ENCODE peak calls at places on chromosomes 11 and 22, in seven cellular contexts. B is cardiac septum; K is suprapubic skin; L is CD4-positive, alpha-beta T cell; Y is anterior cingulate cortex; O is activated CD4-positive, alpha-beta T cell treated with anti-CD3 and anti-CD28 coated beads for 24 hours; P is activated CD4-positive, CD25-positive, alpha-beta regulatory T cell treated with anti-CD3 and anti-CD28 coated beads, Interleukin-2, amount 50 U/mL, for 16 hours. C is an unnamed sample.
A peak's percentile ranks its signal among the peaks of the same experiment; 100 is the strongest.

GRCh38 chr11:90373971-90374370 is 151.1 kb upstream of the CHORDC1 start:
- DNase-seq in B (no peak), K (no peak), L (no peak), Y (no peak), O (no peak), P (no peak), C (no peak)

GRCh38 chr11:79397252-79397651 is 43.6 kb downstream of the TENM4 start:
- DNase-seq in B (no peak), K (no peak), L (no peak), Y (no peak), O (no peak), P (no peak), C (no peak)

GRCh38 chr11:63698976-63699733 is 17.9 kb downstream of the RTN3 start:
- DNase-seq in B (no peak), K (no peak), L (no peak), Y (no peak), O (no peak), P (no peak), C (no peak)

GRCh38 chr11:28963189-28963588 is 855.0 kb downstream of the METTL15 start:
- DNase-seq in B (no peak), K (no peak), L (no peak), Y (no peak), O (no peak), P (no peak), C (no peak)

GRCh38 chr22:49197500-49197899 is 630.2 kb downstream of the BRD1 start:
- DNase-seq in B (peak; percentile 38), K (peak; percentile 34), L (no peak), Y (peak; percentile 24), O (no peak), P (no peak), C (no peak)

GRCh38 chr11:75283391-75283931 is 42.9 kb downstream of the TPBGL start:
- DNase-seq in B (no peak), K (no peak), L (no peak), Y (no peak), O (no peak), P (no peak), C (no peak)

GRCh38 chr11:109853156-109853776 is 239.9 kb upstream of the ZC3H12C start:
- DNase-seq in B (no peak), K (no peak), L (no peak), Y (no peak), O (no peak), P (no peak), C (no peak)

GRCh38 chr11:89736566-89736965 is 26.5 kb downstream of the TRIM77 start:
- DNase-seq in B (no peak), K (no peak), L (no peak), Y (no peak), O (no peak), P (no peak), C (no peak)

GRCh38 chr11:64969209-64969608 is 2.7 kb downstream of the MAJIN start:
- DNase-seq in B (no peak), K (no peak), L (no peak), Y (no peak), O (no peak), P (no peak), C (no peak)

GRCh38 chr11:975824-976223 is 50.2 kb downstream of the AP2A2 start:
- DNase-seq in B (no peak), K (no peak), L (no peak), Y (no peak), O (no peak), P (no peak), C (no peak)

GRCh38 chr22:42742940-42743339 is 22.3 kb upstream of the A4GALT start:
- DNase-seq in B (no peak), K (no peak), L (no peak), Y (no peak), O (no peak), P (no peak), C (no peak)

GRCh38 chr11:128239224-128239790 is 348.1 kb downstream of the ETS1 start:
- DNase-seq in B (no peak), K (no peak), L (no peak), Y (no peak), O (no peak), P (no peak), C (no peak)

GRCh38 chr22:19631899-19632670 is 82.2 kb upstream of the SEPTIN5 start:
- DNase-seq in B (no peak), K (no peak), L (no peak), Y (no peak), O (peak; percentile 11), P (no peak), C (no peak)

GRCh38 chr11:97345031-97345430 is 955.2 kb downstream of the JRKL start:
- DNase-seq in B (no peak), K (no peak), L (no peak), Y (no peak), O (no peak), P (no peak), C (no peak)

GRCh38 chr22:37161442-37161841 is 11.7 kb upstream of the IL2RB start:
- DNase-seq in B (no peak), K (no peak), L (no peak), Y (no peak), O (no peak), P (no peak), C (peak; percentile 69)

GRCh38 chr11:130585545-130585944 is 137.1 kb downstream of the ADAMTS15 start:
- DNase-seq in B (no peak), K (no peak), L (no peak), Y (no peak), O (no peak), P (no peak), C (no peak)

GRCh38 chr11:126929186-126930085 is 71.1 kb downstream of the KIRREL3 start:
- DNase-seq in B (no peak), K (no peak), L (no peak), Y (no peak), O (no peak), P (no peak), C (no peak)

GRCh38 chr22:49433717-49434611 is 393.7 kb downstream of the BRD1 start:
- DNase-seq in B (no peak), K (no peak), L (no peak), Y (no peak), O (no peak), P (no peak), C (no peak)

GRCh38 chr11:86519064-86519911 is 144.6 kb downstream of the CCDC81 start:
- DNase-seq in B (no peak), K (no peak), L (no peak), Y (no peak), O (no peak), P (no peak), C (no peak)

GRCh38 chr11:96215826-96216225 is 127.2 kb downstream of the MAML2 start:
- DNase-seq in B (no peak), K (no peak), L (no peak), Y (no peak), O (no peak), P (no peak), C (no peak)

GRCh38 chr11:45924927-45925326 is 2.5 kb downstream of the LARGE2 start:
- DNase-seq in B (no peak), K (no peak), L (no peak), Y (no peak), O (no peak), P (no peak), C (no peak)

GRCh38 chr11:131770801-131771200 is 400.4 kb downstream of the NTM start:
- DNase-seq in B (no peak), K (no peak), L (no peak), Y (no peak), O (no peak), P (no peak), C (no peak)

GRCh38 chr11:108196901-108197300 is 25.5 kb downstream of the NPAT start:
- DNase-seq in B (no peak), K (no peak), L (no peak), Y (no peak), O (no peak), P (no peak), C (peak; percentile 44)

GRCh38 chr11:82996966-82997606 is 74.6 kb downstream of the RAB30 start:
- DNase-seq in B (no peak), K (no peak), L (no peak), Y (no peak), O (no peak), P (no peak), C (no peak)

GRCh38 chr22:41732096-41732772 is 32.9 kb downstream of the MEI1 start:
- DNase-seq in B (no peak), K (peak; percentile 34), L (no peak), Y (no peak), O (no peak), P (no peak), C (no peak)

GRCh38 chr11:71473793-71474080 is 20.7 kb downstream of the NADSYN1 start:
- DNase-seq in B (peak; percentile 47), K (peak; percentile 32), L (no peak), Y (no peak), O (no peak), P (no peak), C (no peak)

GRCh38 chr22:19994851-19995610 is 21.6 kb downstream of the ARVCF start:
- DNase-seq in B (no peak), K (no peak), L (no peak), Y (no peak), O (no peak), P (no peak), C (no peak)

GRCh38 chr11:102467080-102467708 is 14.6 kb upstream of the TMEM123 start:
- DNase-seq in B (no peak), K (no peak), L (no peak), Y (no peak), O (no peak), P (no peak), C (no peak)

GRCh38 chr11:45187375-45187774 is 40.9 kb downstream of the PRDM11 start:
- DNase-seq in B (no peak), K (no peak), L (no peak), Y (no peak), O (no peak), P (no peak), C (no peak)

GRCh38 chr11:74015919-74016684 is 7.2 kb upstream of the UCP3 start:
- DNase-seq in B (peak; percentile 65), K (no peak), L (no peak), Y (no peak), O (no peak), P (no peak), C (no peak)